ENCODE peak calls at places on chromosomes 16 and 17, in five cellular contexts. Z is OCI-LY7, M is stomach, D is mammary epithelial cell, S is cardiac muscle cell. J is an unnamed sample.

GRCh38 chr17:59388070-59388556 is 56.7 kb downstream of the YPEL2 start:
- DNase-seq in Z (no peak), M (no peak), S (no peak), D (no peak), J (no peak)

GRCh38 chr17:33113281-33114010 is 121.8 kb downstream of the SPACA3 start:
- DNase-seq in D (no peak), M (no peak), S (no peak), Z (no peak), J (no peak)

GRCh38 chr17:63714550-63715277 is 14.8 kb upstream of the LIMD2 start:
- DNase-seq in S (peak; percentile 66), D (no peak), Z (no peak), M (no peak), J (no peak)

GRCh38 chr17:49520386-49521087 is 25.4 kb downstream of the NGFR start:
- DNase-seq in Z (no peak), M (no peak), S (no peak), D (no peak), J (no peak)

GRCh38 chr16:66502020-66502913 is 47.7 kb downstream of the TK2 start:
- DNase-seq in S (no peak), M (peak; percentile 28), D (no peak), Z (no peak), J (no peak)

GRCh38 chr17:80869476-80869875 is 122.2 kb upstream of the CHMP6 start:
- DNase-seq in S (no peak), Z (no peak), D (no peak), M (no peak), J (no peak)

GRCh38 chr16:48081656-48082055 is 74.1 kb downstream of the ABCC12 start:
- DNase-seq in S (no peak), D (peak; percentile 90), M (no peak), Z (no peak), J (peak; percentile 91)

GRCh38 chr17:55062921-55063320 is 94.4 kb downstream of the STXBP4 start:
- DNase-seq in M (no peak), D (peak; percentile 68), S (no peak), Z (no peak), J (peak; percentile 57)

GRCh38 chr16:10332301-10332700 is 53.6 kb upstream of the ATF7IP2 start:
- DNase-seq in D (no peak), Z (no peak), S (peak; percentile 75), M (no peak), J (no peak)

GRCh38 chr17:6639651-6640535 is 618 bp downstream of the KIAA0753 start:
- DNase-seq in M (no peak), Z (peak; percentile 53), S (peak; percentile 66), D (peak; percentile 33), J (peak; percentile 9)

GRCh38 chr17:42053701-42054100 is 3.3 kb upstream of the C17orf113 start:
- DNase-seq in S (peak; percentile 28), M (no peak), D (no peak), Z (no peak), J (no peak)

GRCh38 chr16:86258713-86259112 is 251.6 kb upstream of the FOXF1 start:
- DNase-seq in M (no peak), Z (no peak), S (no peak), D (no peak), J (no peak)

GRCh38 chr17:59093702-59094231 is 12.9 kb downstream of the TRIM37 start:
- DNase-seq in Z (no peak), D (peak; percentile 92), M (no peak), S (no peak), J (peak; percentile 90)

GRCh38 chr17:1186214-1186820 is 6.5 kb upstream of the ABR start:
- DNase-seq in M (no peak), D (peak; percentile 90), Z (no peak), S (no peak), J (peak; percentile 38)

GRCh38 chr17:19747829-19748806 is at the start of gene ALDH3A1:
- DNase-seq in Z (no peak), M (peak; percentile 89), D (no peak), S (no peak), J (no peak)

GRCh38 chr17:80663783-80664206 is 119.2 kb downstream of the RPTOR start:
- DNase-seq in M (no peak), D (no peak), Z (no peak), S (no peak), J (no peak)

GRCh38 chr17:2924211-2924610 is 128.0 kb downstream of the RAP1GAP2 start:
- DNase-seq in D (peak; percentile 20), S (no peak), Z (no peak), M (no peak), J (no peak)

GRCh38 chr16:23081675-23082119 is 67.6 kb downstream of the USP31 start:
- DNase-seq in S (no peak), Z (no peak), D (peak; percentile 81), M (no peak), J (peak; percentile 84)

GRCh38 chr17:28620010-28620409 is 6.0 kb upstream of the RSKR start:
- DNase-seq in M (no peak), Z (no peak), S (no peak), D (no peak), J (no peak)

GRCh38 chr17:58507123-58507634 is 7.3 kb downstream of the MTMR4 start:
- DNase-seq in D (no peak), M (no peak), S (no peak), Z (no peak), J (peak; percentile 70)

GRCh38 chr17:10119203-10120112 is 78.9 kb downstream of the GAS7 start:
- DNase-seq in S (peak; percentile 27), M (peak; percentile 49), D (peak; percentile 42), Z (no peak), J (no peak)

GRCh38 chr17:27578718-27579085 is 52.3 kb upstream of the LGALS9 start:
- DNase-seq in M (no peak), Z (no peak), S (no peak), D (peak; percentile 24), J (peak; percentile 49)

GRCh38 chr16:50303605-50304466 is 37.5 kb downstream of the ADCY7 start:
- DNase-seq in M (no peak), Z (no peak), S (no peak), D (no peak), J (no peak)
- TF ChIP-seq CTCF in M (no peak), Z (no peak), S (no peak), D (no peak), J (no peak)

GRCh38 chr16:82010649-82011048 is 621 bp downstream of the SDR42E1 start:
- DNase-seq in M (no peak), D (peak; percentile 17), S (no peak), Z (no peak), J (no peak)
- H3K4me3 ChIP-seq in M (peak overlapping the region; percentile 67), D (peak overlapping the region; percentile 81), S (no peak overlapping the region), Z (peak overlapping the region; percentile 17), J (peak overlapping the region; percentile 22)

GRCh38 chr17:77585142-77585860 is 373.2 kb upstream of the TNRC6C start:
- DNase-seq in D (no peak), Z (no peak), M (no peak), S (no peak), J (no peak)
- TF ChIP-seq CTCF in D (no peak), Z (no peak), M (no peak), S (no peak), J (no peak)

GRCh38 chr16:3183445-3184139 is 4.4 kb upstream of the OR1F1 start:
- DNase-seq in M (no peak), D (no peak), Z (no peak), S (no peak), J (no peak)
- H3K4me3 ChIP-seq in M (peak overlapping the region; percentile 28), D (peak overlapping the region; percentile 75), Z (no peak overlapping the region), S (peak overlapping the region; percentile 25), J (peak overlapping the region; percentile 46)

DNA sequence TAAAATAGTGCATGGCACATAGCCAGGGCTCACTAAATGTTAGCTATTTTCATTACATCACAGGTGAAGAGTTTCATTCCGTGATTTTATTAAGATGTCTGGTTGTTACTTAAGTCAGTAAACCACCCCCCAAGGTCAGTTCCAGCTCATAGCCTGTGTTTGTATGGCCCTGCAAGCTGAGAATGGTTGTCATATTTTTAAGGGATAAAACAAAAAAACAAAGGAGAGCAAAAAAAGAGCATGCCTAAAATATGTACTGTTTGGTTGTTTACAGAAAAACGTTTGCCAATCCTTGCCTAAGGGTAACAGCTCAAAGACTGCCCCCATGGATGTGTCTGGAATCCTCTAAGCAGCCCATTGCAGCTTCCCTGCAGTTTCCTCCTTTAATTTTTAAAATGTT is 329.6 kb downstream of the CA10 start:
- DNase-seq in Z (no peak), S (no peak), M (no peak), D (no peak), J (no peak)
- TF ChIP-seq CTCF in Z (no peak), S (no peak), M (no peak), D (no peak), J (no peak)

GRCh38 chr16:1333149-1333812 is at the start of gene BAIAP3:
- DNase-seq in Z (peak; percentile 49), M (peak; percentile 59), D (no peak), S (peak; percentile 52), J (no peak)

GRCh38 chr16:1330931-1331711 is 2.3 kb upstream of the BAIAP3 start:
- DNase-seq in Z (peak; percentile 37), D (no peak), M (no peak), S (no peak), J (no peak)

GRCh38 chr16:1330260-1330914 is 3.1 kb upstream of the BAIAP3 start:
- DNase-seq in M (no peak), D (no peak), S (no peak), Z (peak; percentile 29), J (no peak)

GRCh38 chr16:1332618-1333148 is 762 bp upstream of the BAIAP3 start:
- DNase-seq in S (no peak), M (no peak), Z (no peak), D (no peak), J (no peak)

DNA sequence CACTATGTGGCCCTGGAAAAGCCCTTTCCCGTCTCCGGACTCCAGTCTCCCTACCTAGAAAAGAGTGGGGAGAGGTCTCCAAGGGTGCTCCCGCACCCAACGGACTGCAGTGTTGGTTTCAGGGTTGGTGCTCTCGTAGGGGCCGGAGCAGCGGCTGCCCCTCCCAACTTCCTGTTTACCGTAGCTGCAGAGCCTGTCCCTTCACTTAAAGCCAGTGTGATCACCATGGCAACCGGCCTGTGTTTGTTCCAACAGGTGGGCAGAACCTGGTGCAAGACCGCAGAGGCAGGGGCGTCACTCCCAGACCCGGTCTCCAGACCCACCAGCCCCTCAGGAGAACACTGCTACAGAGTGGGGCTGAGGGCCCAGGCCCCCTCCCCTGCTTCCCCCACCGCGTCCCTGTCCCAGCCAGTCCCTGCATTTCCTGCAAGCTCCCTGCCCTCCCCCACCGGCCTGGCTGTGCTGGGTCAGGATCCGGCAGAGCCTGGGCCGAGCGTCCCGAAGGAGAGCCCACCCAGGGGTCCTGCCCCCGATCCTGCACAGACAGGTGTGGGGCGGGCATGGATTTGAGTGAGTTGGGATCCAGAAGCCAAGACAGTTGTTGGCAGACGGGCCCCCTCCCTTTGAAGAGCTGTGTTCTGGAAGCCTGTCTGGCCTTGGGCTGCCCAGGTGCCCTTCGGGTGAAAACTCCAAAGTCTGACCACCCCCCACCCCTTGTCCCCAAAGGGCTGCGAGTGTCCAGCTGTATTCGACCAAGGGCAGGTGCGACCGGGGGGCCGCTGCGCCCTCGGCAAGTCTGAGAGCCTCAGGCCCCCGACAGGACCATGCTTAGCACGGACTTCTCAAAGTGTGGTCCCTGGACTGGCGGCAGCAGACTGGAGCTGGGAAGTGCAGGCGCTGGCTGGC is 1.5 kb upstream of the BAIAP3 start:
- DNase-seq in Z (peak; percentile 97), M (peak; percentile 73), D (peak; percentile 43), S (no peak), J (peak; percentile 36)
- H3K4me3 ChIP-seq in Z (peak overlapping the region; percentile 57), M (peak overlapping the region; percentile 42), D (no peak overlapping the region), S (no peak overlapping the region), J (no peak overlapping the region)

DNA sequence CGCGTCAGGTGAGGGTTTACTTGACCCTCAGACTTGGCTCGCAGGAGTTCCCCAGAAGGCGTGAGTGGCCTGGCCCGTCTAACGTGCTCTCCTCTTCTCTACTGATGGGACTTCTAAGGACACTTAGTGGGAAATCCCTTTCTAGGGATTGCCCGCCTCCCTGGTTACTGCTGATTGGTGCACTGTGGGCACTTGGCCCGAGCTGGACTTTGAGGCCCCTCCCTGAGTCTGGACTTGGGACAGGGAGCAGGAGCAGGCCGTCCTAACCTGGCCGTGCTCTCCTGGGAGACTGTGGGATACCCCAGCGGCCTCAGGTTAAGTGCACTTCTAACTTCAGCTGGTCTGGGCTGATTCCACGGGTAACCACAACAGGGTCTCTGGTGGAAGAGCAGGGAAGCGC is 14.7 kb downstream of the IFT140 start:
- DNase-seq in M (no peak), Z (no peak), D (no peak), S (no peak), J (no peak)
- TF ChIP-seq CTCF in M (no peak), Z (no peak), D (no peak), S (no peak), J (no peak)

J was measured in astrocyte of the spinal cord.